ENCODE peak calls at places on chromosomes 2 and 18, in four cellular contexts. V is ovary, D is stomach, O is K562. L is an unnamed sample.
A peak's percentile ranks its signal among the peaks of the same experiment; 100 is the strongest.

GRCh38 chr2:218223046-218223445 is 6.1 kb downstream of the ARPC2 start:
- DNase-seq in V (no peak), D (no peak), O (peak; percentile 6), L (no peak)

GRCh38 chr18:68445668-68446426 is 269.1 kb downstream of the TMX3 start:
- DNase-seq in V (no peak), D (no peak), O (no peak), L (no peak)

GRCh38 chr2:72378737-72379346 is 231.2 kb upstream of the CYP26B1 start:
- DNase-seq in V (no peak), D (no peak), O (no peak), L (no peak)

GRCh38 chr2:50344509-50345106 is 687.3 kb downstream of the NRXN1 start:
- DNase-seq in V (no peak), D (no peak), O (no peak), L (no peak)

GRCh38 chr2:58039170-58039611 is 7.4 kb upstream of the VRK2 start:
- DNase-seq in V (no peak), D (no peak), O (peak; percentile 61), L (no peak)

GRCh38 chr2:85134255-85135065 is 1.3 kb downstream of the TCF7L1 start:
- DNase-seq in V (peak; percentile 73), D (no peak), O (no peak), L (peak; percentile 22)

GRCh38 chr2:202267495-202267894 is 1.9 kb downstream of the NOP58 start:
- DNase-seq in V (no peak), D (no peak), O (peak; percentile 13), L (no peak)

GRCh38 chr2:35582637-35583036 is 772.9 kb upstream of the CRIM1 start:
- DNase-seq in V (no peak), D (no peak), O (no peak), L (no peak)

GRCh38 chr2:96074156-96074555 is 39.4 kb upstream of the GPAT2 start:
- DNase-seq in V (no peak), D (no peak), O (no peak), L (no peak)

GRCh38 chr2:122011493-122012270 is 256.2 kb downstream of the TSN start:
- DNase-seq in V (no peak), D (no peak), O (no peak), L (no peak)

GRCh38 chr2:124027182-124027581 is 2.1 kb downstream of the CNTNAP5 start:
- DNase-seq in V (no peak), D (peak; percentile 27), O (peak; percentile 60), L (no peak)

GRCh38 chr18:62745089-62745751 is 29.9 kb downstream of the PHLPP1 start:
- DNase-seq in V (no peak), D (no peak), O (peak; percentile 25), L (no peak)

GRCh38 chr18:62852851-62853250 is 137.5 kb downstream of the PHLPP1 start:
- DNase-seq in V (no peak), D (no peak), O (no peak), L (no peak)

GRCh38 chr2:20115902-20116301 is 64.5 kb upstream of the LAPTM4A start:
- DNase-seq in V (no peak), D (no peak), O (no peak), L (peak; percentile 35)

GRCh38 chr18:2448565-2449151 is 122.6 kb downstream of the METTL4 start:
- DNase-seq in V (no peak), D (no peak), O (no peak), L (no peak)
- H3K4me3 ChIP-seq in V (no peak overlapping the region), D (no peak overlapping the region), O (no peak overlapping the region), L (no peak overlapping the region)

GRCh38 chr2:219944861-219945260 is 317.4 kb downstream of the SLC4A3 start:
- DNase-seq in V (no peak), D (no peak), O (no peak), L (no peak)
- TF ChIP-seq EP300 in V (no peak), D (no peak), O (no peak), L (no peak)

DNA sequence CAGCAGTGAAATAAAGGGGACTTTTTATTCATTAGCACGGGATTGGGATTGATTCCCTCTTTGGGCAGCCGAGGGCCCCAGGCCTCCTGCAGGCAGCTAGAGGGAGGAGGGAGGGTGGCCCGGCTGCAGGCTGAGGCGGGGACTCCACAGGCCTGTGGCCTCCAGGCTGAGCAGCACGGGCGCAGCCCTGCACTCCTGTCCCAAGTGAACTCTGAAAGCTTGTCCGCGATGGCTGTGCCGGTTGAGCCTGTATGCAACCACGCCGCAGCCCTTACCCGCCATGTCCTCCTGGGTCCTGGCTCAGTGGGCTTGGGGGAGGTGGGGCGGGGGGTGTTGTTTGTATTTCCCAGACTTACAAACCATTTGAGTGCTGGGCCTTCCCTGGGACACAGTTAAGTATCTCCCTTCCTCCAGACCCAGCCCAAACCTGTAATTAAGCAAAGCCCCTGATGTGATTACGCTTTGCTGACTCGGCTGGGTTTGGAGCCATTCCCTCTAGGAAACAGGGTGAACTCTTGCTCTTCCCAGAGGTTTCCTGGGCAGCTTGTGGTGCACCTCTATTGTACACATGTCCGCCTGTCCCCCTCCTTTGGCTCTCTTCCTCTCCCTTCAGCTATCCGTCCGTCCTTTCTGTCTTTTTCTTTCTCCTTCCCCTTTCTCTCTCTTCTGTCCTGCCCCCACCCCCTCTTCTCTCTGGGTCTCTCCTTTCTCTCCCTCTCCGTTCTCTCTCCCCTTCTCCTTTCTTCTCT is 5.3 kb downstream of the GLI2 start:
- DNase-seq in V (no peak), D (no peak), O (no peak), L (no peak)
- H3K27ac ChIP-seq in V (no peak overlapping the region), D (no peak overlapping the region), O (no peak overlapping the region), L (no peak overlapping the region)

GRCh38 chr2:177164584-177165052 is 48.0 kb upstream of the HNRNPA3 start:
- DNase-seq in V (peak; percentile 89), D (peak; percentile 86), O (peak; percentile 92), L (peak; percentile 89)

GRCh38 chr2:177161741-177162440 is 50.7 kb upstream of the HNRNPA3 start:
- DNase-seq in V (no peak), D (no peak), O (peak; percentile 51), L (no peak)

GRCh38 chr2:177165731-177166711 is 46.6 kb upstream of the HNRNPA3 start:
- DNase-seq in V (peak; percentile 36), D (no peak), O (peak; percentile 41), L (peak; percentile 22)

GRCh38 chr2:177165103-177165583 is 47.5 kb upstream of the HNRNPA3 start:
- DNase-seq in V (peak; percentile 50), D (no peak), O (peak; percentile 53), L (peak; percentile 24)

DNA sequence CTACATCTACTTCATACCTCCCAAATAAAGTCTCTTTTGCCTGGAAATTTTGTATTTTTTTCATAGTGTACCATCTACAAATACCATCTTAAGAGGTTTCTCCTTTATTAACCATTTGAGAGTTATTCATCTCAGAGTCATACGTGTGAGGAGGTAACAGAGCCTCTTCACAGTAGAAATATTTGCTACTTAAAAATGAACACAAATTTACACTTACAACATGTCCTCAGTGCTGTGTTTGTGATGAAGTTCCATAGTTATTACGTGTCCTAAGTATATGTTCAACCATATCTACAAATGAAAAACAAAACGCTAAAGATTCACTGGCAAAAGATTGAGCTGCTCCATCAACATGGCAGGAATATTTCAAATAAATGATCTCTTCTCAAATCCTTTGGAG is 48.5 kb upstream of the HNRNPA3 start:
- DNase-seq in V (no peak), D (no peak), O (no peak), L (no peak)
- H3K4me3 ChIP-seq in V (no peak overlapping the region), D (peak overlapping the region; percentile 41), O (no peak overlapping the region), L (peak overlapping the region; percentile 35)

DNA sequence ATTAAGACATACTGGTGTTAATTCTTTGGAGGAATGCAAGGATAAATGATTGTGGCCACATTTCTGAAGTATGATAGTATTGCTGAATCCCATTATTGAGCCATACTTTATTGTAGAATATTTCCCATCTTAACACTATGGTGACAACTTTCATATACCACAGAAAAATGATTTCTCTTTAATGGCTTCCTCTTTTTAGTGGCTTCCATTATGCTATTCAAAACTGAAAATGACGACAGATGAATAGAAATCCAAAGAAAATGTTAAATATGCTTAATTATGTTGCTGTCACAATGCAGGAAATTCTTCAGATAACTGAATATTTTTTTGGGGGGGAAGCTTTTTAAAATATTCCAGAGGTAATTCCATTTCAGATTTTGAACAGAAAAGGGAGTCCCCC is 88.9 kb upstream of the TMEM200C start:
- DNase-seq in V (no peak), D (no peak), O (no peak), L (no peak)
- TF ChIP-seq EP300 in V (no peak), D (no peak), O (no peak), L (no peak)

L was measured in transverse colon.